ENCODE peak calls at places on chromosomes 3 and 15, in nine cellular contexts. T is T-cell; X is activated B cell treated with CpG ODN at 0.5 μM for 24 hours; N is activated naive CD4-positive, alpha-beta T cell treated with anti-CD3 and anti-CD28 coated beads, Interleukin-2, amount 50 U/mL, for 72 hours; W is right lobe of liver; H is activated T-helper 17 cell treated with anti-CD3 and anti-CD28 coated beads, Interleukin-2, amount 50 U/mL, for 72 hours; Y is upper lobe of left lung; S is CD4-positive, CD25-positive, alpha-beta regulatory T cell; V is left lobe of liver. D is an unnamed sample.

GRCh38 chr3:197023241-197023997 is 6.2 kb downstream of the MELTF start:
- ATAC-seq in T (no peak), X (peak), N (no peak), W (no peak), H (peak), Y (no peak), S (no peak), V (no peak), D (no peak)

GRCh38 chr3:154931484-154931883 is 148.6 kb upstream of the MME start:
- ATAC-seq in T (no peak), X (no peak), N (no peak), W (no peak), H (no peak), Y (no peak), S (no peak), V (no peak), D (peak)

GRCh38 chr3:116337229-116337628 is 108.1 kb downstream of the LSAMP start:
- ATAC-seq in T (no peak), X (no peak), N (no peak), W (no peak), H (no peak), Y (no peak), S (no peak), V (no peak), D (no peak)

GRCh38 chr15:76951161-76951714 is 19.7 kb downstream of the RCN2 start:
- ATAC-seq in T (peak), X (no peak), N (no peak), W (no peak), H (peak), Y (no peak), S (no peak), V (no peak), D (no peak)

GRCh38 chr15:69138963-69139362 is 21.5 kb upstream of the GLCE start:
- ATAC-seq in T (no peak), X (no peak), N (no peak), W (no peak), H (no peak), Y (no peak), S (no peak), V (no peak), D (no peak)

GRCh38 chr3:72756900-72757299 is 91.3 kb downstream of the SHQ1 start:
- ATAC-seq in T (peak), X (peak), N (peak), W (peak), H (peak), Y (no peak), S (peak), V (no peak), D (no peak)

GRCh38 chr15:72907733-72908132 is 124.2 kb upstream of the ADPGK start:
- ATAC-seq in T (no peak), X (no peak), N (no peak), W (no peak), H (no peak), Y (no peak), S (no peak), V (no peak), D (no peak)

GRCh38 chr3:142098974-142099373 is 50.4 kb downstream of the TFDP2 start:
- ATAC-seq in T (no peak), X (no peak), N (no peak), W (no peak), H (peak), Y (no peak), S (no peak), V (no peak), D (no peak)

GRCh38 chr3:73120710-73121109 is 59.3 kb downstream of the EBLN2 start:
- ATAC-seq in T (no peak), X (no peak), N (no peak), W (no peak), H (no peak), Y (no peak), S (no peak), V (no peak), D (no peak)

GRCh38 chr3:55873523-55874254 is 386.6 kb upstream of the WNT5A start:
- ATAC-seq in T (no peak), X (no peak), N (no peak), W (no peak), H (no peak), Y (no peak), S (no peak), V (no peak), D (no peak)

GRCh38 chr3:167084566-167084965 is 295.5 kb downstream of the ZBBX start:
- ATAC-seq in T (no peak), X (no peak), N (no peak), W (no peak), H (no peak), Y (no peak), S (no peak), V (no peak), D (no peak)

GRCh38 chr3:177824841-177825240 is 627.6 kb upstream of the TBL1XR1 start:
- ATAC-seq in T (no peak), X (no peak), N (no peak), W (no peak), H (no peak), Y (no peak), S (no peak), V (no peak), D (peak)

GRCh38 chr3:177618873-177619771 is 421.8 kb upstream of the TBL1XR1 start:
- ATAC-seq in T (no peak), X (no peak), N (no peak), W (peak), H (no peak), Y (no peak), S (no peak), V (peak), D (peak)

GRCh38 chr3:52925405-52926313 is 28.3 kb upstream of the STIMATE start:
- ATAC-seq in T (no peak), X (no peak), N (peak), W (no peak), H (peak), Y (no peak), S (peak), V (no peak), D (no peak)

GRCh38 chr15:37907136-37907535 is 27.3 kb upstream of the TMCO5A start:
- ATAC-seq in T (no peak), X (no peak), N (no peak), W (no peak), H (no peak), Y (no peak), S (no peak), V (no peak), D (no peak)

GRCh38 chr3:188150982-188151381 is 3.0 kb upstream of the LPP start:
- ATAC-seq in T (no peak), X (no peak), N (peak), W (no peak), H (peak), Y (no peak), S (no peak), V (no peak), D (no peak)

GRCh38 chr3:11624704-11625375 is 18.9 kb downstream of the VGLL4 start:
- ATAC-seq in T (peak), X (no peak), N (peak), W (no peak), H (peak), Y (no peak), S (no peak), V (no peak), D (no peak)

GRCh38 chr3:49882182-49882581 is 12.5 kb upstream of the CAMKV start:
- ATAC-seq in T (no peak), X (no peak), N (no peak), W (no peak), H (no peak), Y (no peak), S (no peak), V (peak), D (peak)

GRCh38 chr3:152539191-152539764 is 270.5 kb downstream of the MBNL1 start:
- ATAC-seq in T (no peak), X (no peak), N (no peak), W (peak), H (no peak), Y (no peak), S (no peak), V (peak), D (no peak)

GRCh38 chr3:17412950-17413530 is 329.4 kb downstream of the TBC1D5 start:
- ATAC-seq in T (peak), X (peak), N (peak), W (peak), H (peak), Y (no peak), S (peak), V (peak), D (no peak)

GRCh38 chr15:76974456-76975083 is 20.4 kb upstream of the PSTPIP1 start:
- ATAC-seq in T (no peak), X (no peak), N (no peak), W (no peak), H (no peak), Y (no peak), S (no peak), V (no peak), D (no peak)

GRCh38 chr3:128787256-128788253 is 61.6 kb downstream of the RAB7A start:
- ATAC-seq in T (peak), X (peak), N (peak), W (no peak), H (peak), Y (no peak), S (peak), V (peak), D (no peak)

GRCh38 chr3:50671331-50671730 is 3.4 kb upstream of the DOCK3 start:
- ATAC-seq in T (no peak), X (no peak), N (no peak), W (no peak), H (no peak), Y (no peak), S (no peak), V (no peak), D (no peak)

GRCh38 chr3:37779289-37780152 is 82.2 kb upstream of the CTDSPL start:
- ATAC-seq in T (no peak), X (no peak), N (no peak), W (peak), H (peak), Y (peak), S (no peak), V (peak), D (peak)

GRCh38 chr3:29409409-29409808 is 128.5 kb downstream of the RBMS3 start:
- ATAC-seq in T (no peak), X (no peak), N (no peak), W (no peak), H (no peak), Y (no peak), S (no peak), V (no peak), D (no peak)

GRCh38 chr15:27743638-27744037 is 355.5 kb downstream of the OCA2 start:
- ATAC-seq in T (no peak), X (no peak), N (no peak), W (no peak), H (no peak), Y (no peak), S (no peak), V (no peak), D (no peak)

GRCh38 chr15:60649845-60650548 is 171.1 kb upstream of the ICE2 start:
- ATAC-seq in T (peak), X (no peak), N (peak), W (no peak), H (peak), Y (no peak), S (peak), V (no peak), D (no peak)

GRCh38 chr15:51382787-51383186 is 41.3 kb downstream of the GLDN start:
- ATAC-seq in T (no peak), X (no peak), N (no peak), W (peak), H (no peak), Y (no peak), S (no peak), V (peak), D (no peak)

GRCh38 chr15:65421360-65422215 is 1.2 kb downstream of the IGDCC4 start:
- ATAC-seq in T (peak), X (no peak), N (peak), W (peak), H (no peak), Y (peak), S (no peak), V (peak), D (peak)

GRCh38 chr3:124812291-124813265 is 74.6 kb downstream of the ITGB5 start:
- ATAC-seq in T (no peak), X (no peak), N (no peak), W (peak), H (peak), Y (peak), S (no peak), V (peak), D (peak)

GRCh38 chr15:64697911-64698369 is 77.4 kb downstream of the RBPMS2 start:
- ATAC-seq in T (peak), X (no peak), N (peak), W (no peak), H (peak), Y (no peak), S (peak), V (no peak), D (no peak)

GRCh38 chr15:23866832-23867231 is 179.7 kb upstream of the NDN start:
- ATAC-seq in T (no peak), X (no peak), N (no peak), W (no peak), H (no peak), Y (no peak), S (no peak), V (no peak), D (no peak)